ENCODE peak calls at places on chromosomes 1 and 21, in five cellular contexts. One of them, this sample, is unnamed.

GRCh38 chr1:111242805-111243523 is 15.5 kb downstream of the CHI3L2 start:
- DNase-seq in HepG2: peak; percentile 38
- DNase-seq in K562: no peak
- DNase-seq in H1: peak; percentile 14
- DNase-seq in HCT116: no peak
- DNase-seq in this sample: no peak

GRCh38 chr1:235878082-235878781 is 11.5 kb upstream of the LYST start:
- DNase-seq in K562: no peak
- DNase-seq in H1: no peak
- DNase-seq in HCT116: no peak
- DNase-seq in HepG2: no peak
- DNase-seq in this sample: no peak

GRCh38 chr21:38817371-38818335 is 11.9 kb downstream of the ETS2 start:
- DNase-seq in HepG2: no peak
- DNase-seq in H1: no peak
- DNase-seq in HCT116: no peak
- DNase-seq in K562: no peak
- DNase-seq in this sample: no peak

GRCh38 chr1:223269006-223269405 is 95.0 kb downstream of the SUSD4 start:
- DNase-seq in HCT116: no peak
- DNase-seq in K562: no peak
- DNase-seq in HepG2: peak; percentile 2
- DNase-seq in H1: no peak
- DNase-seq in this sample: no peak

GRCh38 chr1:229139320-229139719 is 131.6 kb upstream of the RAB4A start:
- DNase-seq in K562: no peak
- DNase-seq in HCT116: no peak
- DNase-seq in HepG2: no peak
- DNase-seq in H1: no peak
- DNase-seq in this sample: no peak

GRCh38 chr1:32273389-32274208 is 18.3 kb upstream of the HDAC1 start:
- DNase-seq in HepG2: peak; percentile 63
- DNase-seq in K562: peak; percentile 38
- DNase-seq in H1: peak; percentile 77
- DNase-seq in HCT116: no peak
- DNase-seq in this sample: no peak

GRCh38 chr1:99438656-99439055 is 174.4 kb downstream of the PLPPR4 start:
- DNase-seq in H1: no peak
- DNase-seq in HepG2: no peak
- DNase-seq in HCT116: no peak
- DNase-seq in K562: no peak
- DNase-seq in this sample: no peak

GRCh38 chr1:151773698-151774097 is 10.4 kb upstream of the MRPL9 start:
- DNase-seq in HepG2: no peak
- DNase-seq in K562: peak; percentile 62
- DNase-seq in HCT116: no peak
- DNase-seq in H1: no peak
- DNase-seq in this sample: no peak

GRCh38 chr1:41713557-41714327 is 205.0 kb downstream of the HIVEP3 start:
- DNase-seq in K562: no peak
- DNase-seq in HCT116: no peak
- DNase-seq in HepG2: no peak
- DNase-seq in H1: no peak
- DNase-seq in this sample: no peak

GRCh38 chr1:8456306-8456912 is 138.5 kb downstream of the SLC45A1 start:
- DNase-seq in HCT116: no peak
- DNase-seq in K562: no peak
- DNase-seq in H1: no peak
- DNase-seq in HepG2: no peak
- DNase-seq in this sample: no peak

GRCh38 chr21:26449161-26449560 is 123.9 kb downstream of the CYYR1 start:
- DNase-seq in HCT116: no peak
- DNase-seq in H1: no peak
- DNase-seq in HepG2: no peak
- DNase-seq in K562: no peak
- DNase-seq in this sample: no peak

GRCh38 chr1:114320586-114320985 is 166.9 kb upstream of the SYT6 start:
- DNase-seq in K562: no peak
- DNase-seq in HCT116: no peak
- DNase-seq in H1: no peak
- DNase-seq in HepG2: no peak
- DNase-seq in this sample: no peak
- TF ChIP-seq ATF3 in K562: no peak
- TF ChIP-seq ATF3 in HCT116: no peak
- TF ChIP-seq ATF3 in H1: no peak
- TF ChIP-seq ATF3 in HepG2: no peak
- TF ChIP-seq ATF3 in this sample: no peak

GRCh38 chr1:246302671-246303317 is 204.3 kb downstream of the SMYD3 start:
- DNase-seq in K562: no peak
- DNase-seq in HCT116: no peak
- DNase-seq in H1: no peak
- DNase-seq in HepG2: no peak
- DNase-seq in this sample: no peak
- TF ChIP-seq EZH2 in K562: no peak
- TF ChIP-seq EZH2 in HCT116: no peak
- TF ChIP-seq EZH2 in H1: no peak
- TF ChIP-seq EZH2 in HepG2: no peak
- TF ChIP-seq EZH2 in this sample: no peak

DNA sequence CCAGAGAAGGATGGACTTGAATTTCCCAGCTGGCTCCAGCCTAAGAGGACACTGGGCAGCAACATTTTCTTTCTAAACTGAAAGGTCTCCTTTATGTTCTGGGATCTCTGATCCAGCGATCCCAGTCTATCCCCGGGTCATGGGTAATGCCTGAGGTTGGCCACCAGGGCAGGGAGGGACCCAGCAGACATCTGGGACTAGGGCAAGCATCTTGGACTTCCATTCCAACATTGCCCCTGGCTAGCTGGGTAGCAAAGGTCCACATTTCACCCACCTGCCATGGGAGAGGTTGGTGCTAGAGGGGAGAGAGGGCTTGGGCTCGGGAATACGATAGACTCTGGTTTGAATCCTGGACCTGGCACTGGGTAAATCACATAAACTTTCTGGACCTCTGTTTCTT is 84.6 kb downstream of the LRRN2 start:
- DNase-seq in HepG2: no peak
- DNase-seq in HCT116: no peak
- DNase-seq in H1: no peak
- DNase-seq in K562: no peak
- DNase-seq in this sample: no peak
- TF ChIP-seq ATF3 in HepG2: no peak
- TF ChIP-seq ATF3 in HCT116: no peak
- TF ChIP-seq ATF3 in H1: no peak
- TF ChIP-seq ATF3 in K562: no peak
- TF ChIP-seq ATF3 in this sample: no peak

DNA sequence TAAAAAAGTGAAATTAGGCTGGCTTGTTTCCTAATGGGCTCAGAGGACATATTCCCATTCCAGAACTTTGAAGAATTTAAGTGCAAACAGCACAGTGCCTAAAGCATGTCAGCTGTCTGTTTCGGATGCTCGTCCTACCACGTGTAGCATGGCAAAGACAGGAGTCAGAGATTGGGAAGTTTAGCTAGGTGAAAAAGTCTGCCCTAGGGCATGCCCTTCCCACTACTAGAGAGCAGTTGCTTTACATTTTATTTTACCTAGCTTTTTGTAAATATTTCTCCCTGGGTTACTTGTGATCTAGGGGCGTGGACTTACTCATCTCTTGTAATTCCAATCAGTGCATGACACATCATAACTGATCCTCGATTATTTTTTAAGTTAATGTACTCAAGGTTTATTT is 111.1 kb downstream of the LMO4 start:
- DNase-seq in H1: no peak
- DNase-seq in HCT116: no peak
- DNase-seq in HepG2: no peak
- DNase-seq in K562: no peak
- DNase-seq in this sample: no peak
- TF ChIP-seq EZH2 in H1: no peak
- TF ChIP-seq EZH2 in HCT116: no peak
- TF ChIP-seq EZH2 in HepG2: no peak
- TF ChIP-seq EZH2 in K562: no peak
- TF ChIP-seq EZH2 in this sample: no peak

GRCh38 chr1:194990483-194990882 is 1617.8 kb downstream of the KCNT2 start:
- DNase-seq in H1: no peak
- DNase-seq in K562: no peak
- DNase-seq in HepG2: no peak
- DNase-seq in HCT116: no peak
- DNase-seq in this sample: no peak
- TF ChIP-seq ATF3 in H1: no peak
- TF ChIP-seq ATF3 in K562: no peak
- TF ChIP-seq ATF3 in HepG2: no peak
- TF ChIP-seq ATF3 in HCT116: no peak
- TF ChIP-seq ATF3 in this sample: no peak

DNA sequence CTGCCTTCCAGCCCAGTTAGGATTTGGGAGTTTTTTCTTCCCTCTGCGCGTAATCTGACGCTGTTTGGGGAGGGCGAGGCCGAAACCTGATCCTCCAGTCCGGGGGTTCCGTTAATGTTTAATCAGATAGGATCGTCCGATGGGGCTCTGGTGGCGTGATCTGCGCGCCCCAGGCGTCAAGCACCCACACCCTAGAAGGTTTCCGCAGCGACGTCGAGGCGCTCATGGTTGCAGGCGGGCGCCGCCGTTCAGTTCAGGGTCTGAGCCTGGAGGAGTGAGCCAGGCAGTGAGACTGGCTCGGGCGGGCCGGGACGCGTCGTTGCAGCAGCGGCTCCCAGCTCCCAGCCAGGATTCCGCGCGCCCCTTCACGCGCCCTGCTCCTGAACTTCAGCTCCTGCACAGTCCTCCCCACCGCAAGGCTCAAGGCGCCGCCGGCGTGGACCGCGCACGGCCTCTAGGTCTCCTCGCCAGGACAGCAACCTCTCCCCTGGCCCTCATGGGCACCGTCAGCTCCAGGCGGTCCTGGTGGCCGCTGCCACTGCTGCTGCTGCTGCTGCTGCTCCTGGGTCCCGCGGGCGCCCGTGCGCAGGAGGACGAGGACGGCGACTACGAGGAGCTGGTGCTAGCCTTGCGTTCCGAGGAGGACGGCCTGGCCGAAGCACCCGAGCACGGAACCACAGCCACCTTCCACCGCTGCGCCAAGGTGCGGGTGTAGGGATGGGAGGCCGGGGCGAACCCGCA is at the start of gene PCSK9:
- DNase-seq in H1: peak; percentile 84
- DNase-seq in HepG2: peak; percentile 60
- DNase-seq in K562: peak; percentile 87
- DNase-seq in HCT116: peak; percentile 60
- DNase-seq in this sample: no peak
- TF ChIP-seq EZH2 in H1: peak; percentile 85
- TF ChIP-seq EZH2 in HepG2: no peak
- TF ChIP-seq EZH2 in K562: no peak
- TF ChIP-seq EZH2 in HCT116: no peak
- TF ChIP-seq EZH2 in this sample: no peak

GRCh38 chr1:53349369-53349705 is 21.5 kb upstream of the LRP8 start:
- DNase-seq in HCT116: no peak
- DNase-seq in K562: no peak
- DNase-seq in HepG2: no peak
- DNase-seq in H1: peak; percentile 37
- DNase-seq in this sample: no peak

GRCh38 chr1:53348491-53349368 is 20.9 kb upstream of the LRP8 start:
- DNase-seq in HepG2: no peak
- DNase-seq in H1: peak; percentile 41
- DNase-seq in K562: no peak
- DNase-seq in HCT116: no peak
- DNase-seq in this sample: no peak

GRCh38 chr1:53349968-53350852 is 22.3 kb upstream of the LRP8 start:
- DNase-seq in H1: peak; percentile 39
- DNase-seq in HepG2: no peak
- DNase-seq in K562: no peak
- DNase-seq in HCT116: no peak
- DNase-seq in this sample: no peak

GRCh38 chr1:53352576-53352975 is 24.7 kb upstream of the LRP8 start:
- DNase-seq in HCT116: no peak
- DNase-seq in K562: no peak
- DNase-seq in H1: no peak
- DNase-seq in HepG2: no peak
- DNase-seq in this sample: no peak

DNA sequence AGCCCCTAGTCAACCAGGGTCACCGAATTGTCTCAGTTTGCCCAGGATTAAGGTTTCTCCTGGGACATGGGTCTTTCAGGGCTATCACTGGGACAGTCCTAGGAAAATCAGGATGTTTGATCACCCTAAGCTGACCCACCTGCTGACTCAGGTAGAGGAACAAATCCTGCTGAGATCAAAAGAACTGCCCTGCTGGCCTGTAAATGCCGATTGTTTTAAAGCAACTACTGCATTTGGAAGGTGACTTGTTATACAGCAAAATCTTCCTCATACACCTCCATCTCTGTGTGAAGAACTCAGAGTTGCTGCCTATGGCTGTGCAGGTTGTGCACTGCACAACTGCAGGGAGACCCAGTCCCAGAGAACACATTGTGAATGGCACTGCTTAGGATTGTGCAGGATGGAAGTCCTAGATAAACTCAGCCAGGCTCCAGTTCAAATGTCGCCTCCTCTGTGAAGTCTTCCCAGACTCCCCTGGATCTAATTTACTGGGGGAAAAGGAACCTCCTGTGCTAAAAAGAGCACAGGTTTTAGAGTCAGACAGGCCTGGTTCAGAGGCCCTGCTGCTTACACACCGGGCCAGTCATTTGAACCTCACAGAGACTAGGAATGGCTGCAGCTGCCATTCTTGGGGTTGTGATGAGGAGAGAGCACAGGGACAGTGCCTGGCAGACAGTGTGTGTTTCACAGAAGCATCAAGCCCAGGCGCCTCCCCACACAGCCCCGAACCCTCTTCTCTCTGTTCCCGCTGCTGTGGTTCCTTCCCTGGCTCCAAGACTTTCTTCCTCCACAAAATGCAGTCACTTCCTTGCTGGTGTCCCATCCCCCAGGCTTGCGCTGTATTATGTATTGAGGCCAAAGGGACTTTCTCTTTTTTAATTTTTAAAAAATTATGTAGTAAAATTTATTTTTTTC is 23.2 kb upstream of the LRP8 start:
- DNase-seq in HCT116: no peak
- DNase-seq in HepG2: no peak
- DNase-seq in H1: peak; percentile 43
- DNase-seq in K562: no peak
- DNase-seq in this sample: no peak
- TF ChIP-seq ATF3 in HCT116: no peak
- TF ChIP-seq ATF3 in HepG2: no peak
- TF ChIP-seq ATF3 in H1: no peak
- TF ChIP-seq ATF3 in K562: no peak
- TF ChIP-seq ATF3 in this sample: no peak